ENCODE peak calls at places on chromosomes 13 and 19, in seven cellular contexts. X, N, E, I, Y, Z and U are unnamed samples.

GRCh38 chr13:90205911-90206310 is 1141.6 kb upstream of the MIR17HG start:
- DNase-seq in Z (no peak), I (no peak), E (no peak), N (no peak), X (no peak), Y (no peak), U (no peak)

GRCh38 chr19:40235238-40236025 is 8.9 kb upstream of the CCNP start:
- DNase-seq in Z (no peak), N (no peak), E (peak), X (no peak), Y (no peak), I (no peak), U (no peak)

GRCh38 chr13:91417660-91418325 is 19.4 kb downstream of the GPC5 start:
- DNase-seq in I (no peak), N (no peak), X (no peak), E (no peak), Z (no peak), Y (no peak), U (no peak)

GRCh38 chr13:46778879-46779278 is 18.1 kb downstream of the ESD start:
- DNase-seq in Z (no peak), N (no peak), X (peak), Y (no peak), I (no peak), E (no peak), U (no peak)

GRCh38 chr13:98977568-98978270 is at the start of gene DOCK9:
- DNase-seq in N (no peak), I (peak), Z (no peak), X (peak), E (peak), Y (no peak), U (peak)

GRCh38 chr13:114074671-114075315 is 57.6 kb downstream of the RASA3 start:
- DNase-seq in Z (no peak), Y (no peak), N (no peak), X (no peak), E (no peak), I (no peak), U (peak)

GRCh38 chr13:59478908-59479307 is 684.8 kb downstream of the DIAPH3 start:
- DNase-seq in Z (no peak), N (no peak), E (no peak), X (no peak), I (no peak), Y (no peak), U (no peak)

GRCh38 chr19:4069331-4069959 is 2.7 kb upstream of the ZBTB7A start:
- DNase-seq in N (peak), I (no peak), X (no peak), Z (no peak), E (no peak), Y (peak), U (no peak)

GRCh38 chr19:46631481-46631880 is 4.5 kb downstream of the GNG8 start:
- DNase-seq in X (peak), E (no peak), N (no peak), Z (no peak), Y (no peak), I (no peak), U (peak)

GRCh38 chr19:56707821-56708220 is 36.3 kb upstream of the ZNF835 start:
- DNase-seq in E (no peak), Y (no peak), X (no peak), I (no peak), N (no peak), Z (no peak), U (no peak)

GRCh38 chr19:49362926-49363264 is 679 bp upstream of the TEAD2 start:
- DNase-seq in I (peak), Y (no peak), E (peak), X (peak), N (no peak), Z (no peak), U (peak)

GRCh38 chr13:49858183-49858856 is 65.8 kb upstream of the KPNA3 start:
- DNase-seq in N (no peak), I (peak), Z (no peak), E (no peak), X (peak), Y (no peak), U (no peak)

GRCh38 chr19:2305424-2305823 is 2.5 kb downstream of the LINGO3 start:
- DNase-seq in E (no peak), Z (no peak), I (no peak), X (no peak), N (no peak), Y (no peak), U (no peak)

GRCh38 chr13:21638319-21639282 is 32.3 kb upstream of the FGF9 start:
- DNase-seq in I (peak), Z (no peak), X (peak), Y (peak), E (no peak), N (peak), U (no peak)

GRCh38 chr13:98454389-98454881 is 122.5 kb downstream of the STK24 start:
- DNase-seq in X (peak), I (no peak), Z (no peak), N (no peak), Y (no peak), E (no peak), U (peak)

GRCh38 chr19:6006896-6007295 is 29.0 kb upstream of the RANBP3 start:
- DNase-seq in I (no peak), N (no peak), E (no peak), Y (no peak), X (no peak), Z (no peak), U (no peak)

GRCh38 chr19:43784981-43785808 is 4.4 kb upstream of the KCNN4 start:
- DNase-seq in N (peak), E (peak), X (peak), Y (peak), I (peak), Z (peak), U (no peak)